ENCODE peak calls at places on chromosome 18, in six cellular contexts. X is kidney, Z is D341Med, B is T-cell, J is T-helper 17 cell, V is AG09309. W is an unnamed sample.

GRCh38 chr18:68797901-68798300 is at the start of gene CCDC102B:
- DNase-seq in V (peak), B (no peak), X (no peak), Z (no peak), J (no peak), W (peak)

GRCh38 chr18:45562567-45563479 is 52.5 kb upstream of the SLC14A2 start:
- DNase-seq in V (no peak), X (peak), J (no peak), B (no peak), Z (no peak), W (no peak)

GRCh38 chr18:35620765-35621164 is 39.2 kb downstream of the GALNT1 start:
- DNase-seq in V (no peak), Z (no peak), X (no peak), B (no peak), J (no peak), W (no peak)

GRCh38 chr18:43662657-43663056 is 385.4 kb upstream of the SYT4 start:
- DNase-seq in X (no peak), J (no peak), B (no peak), V (peak), Z (no peak), W (peak)

GRCh38 chr18:41871229-41872000 is 83.6 kb upstream of the PIK3C3 start:
- DNase-seq in X (no peak), J (no peak), V (no peak), B (no peak), Z (no peak), W (no peak)

GRCh38 chr18:33839452-33840225 is 261.6 kb downstream of the ASXL3 start:
- DNase-seq in X (peak), Z (peak), J (no peak), B (no peak), V (no peak), W (no peak)

GRCh38 chr18:24209558-24209957 is 70.7 kb downstream of the CABYR start:
- DNase-seq in J (no peak), X (no peak), B (no peak), Z (no peak), V (no peak), W (no peak)

GRCh38 chr18:70221911-70222278 is 16.4 kb upstream of the RTTN start:
- DNase-seq in Z (peak), V (no peak), J (no peak), X (no peak), B (no peak), W (no peak)

GRCh38 chr18:58249677-58250076 is 205.7 kb downstream of the NEDD4L start:
- DNase-seq in B (no peak), J (no peak), X (no peak), Z (no peak), V (no peak), W (no peak)

GRCh38 chr18:7221424-7222155 is 9.3 kb upstream of the LRRC30 start:
- DNase-seq in J (no peak), B (no peak), Z (peak), V (peak), X (no peak), W (peak)

GRCh38 chr18:10286580-10287150 is 167.8 kb upstream of the APCDD1 start:
- DNase-seq in B (no peak), X (no peak), J (no peak), V (no peak), Z (no peak), W (no peak)

GRCh38 chr18:63736856-63737255 is 34.1 kb downstream of the SERPINB11 start:
- DNase-seq in J (no peak), V (peak), X (no peak), Z (no peak), B (no peak), W (no peak)

GRCh38 chr18:77131652-77132368 is 773 bp downstream of the MBP start:
- DNase-seq in V (no peak), B (no peak), J (peak), X (peak), Z (peak), W (no peak)

GRCh38 chr18:48441405-48441881 is 32.3 kb upstream of the ZBTB7C start:
- DNase-seq in X (peak), B (no peak), J (no peak), Z (no peak), V (no peak), W (no peak)

GRCh38 chr18:79515944-79516351 is 120.2 kb downstream of the NFATC1 start:
- DNase-seq in B (no peak), J (no peak), V (no peak), Z (no peak), X (peak), W (no peak)

GRCh38 chr18:78984941-78985784 is 5.5 kb downstream of the SALL3 start:
- DNase-seq in J (no peak), B (peak), Z (peak), X (no peak), V (no peak), W (no peak)

GRCh38 chr18:58977223-58977622 is 112.5 kb downstream of the ZNF532 start:
- DNase-seq in Z (no peak), J (no peak), X (no peak), B (no peak), V (no peak), W (no peak)

GRCh38 chr18:21702602-21703001 is 2.0 kb downstream of the ABHD3 start:
- DNase-seq in V (no peak), Z (no peak), X (no peak), J (no peak), B (no peak), W (no peak)

GRCh38 chr18:41131050-41131449 is 824.0 kb upstream of the PIK3C3 start:
- DNase-seq in B (no peak), Z (no peak), X (no peak), J (no peak), V (no peak), W (no peak)

GRCh38 chr18:10410472-10411300 is 43.7 kb upstream of the APCDD1 start:
- DNase-seq in V (no peak), J (no peak), Z (no peak), B (no peak), X (no peak), W (no peak)

GRCh38 chr18:79400591-79401381 is 5.1 kb downstream of the NFATC1 start:
- DNase-seq in V (no peak), Z (no peak), X (peak), B (peak), J (peak), W (no peak)

GRCh38 chr18:49026501-49027378 is 76.0 kb upstream of the SMAD7 start:
- DNase-seq in Z (peak), J (no peak), B (no peak), X (peak), V (no peak), W (no peak)

GRCh38 chr18:53991805-53992204 is 232.7 kb downstream of the MBD2 start:
- DNase-seq in X (no peak), B (no peak), J (no peak), Z (no peak), V (no peak), W (no peak)